ENCODE peak calls at places on chromosomes 13 and 19, in six cellular contexts. C is AG09319, S is Caco-2, R is choroid plexus epithelial cell, L is mucosa of descending colon, Y is IMR-90. X is an unnamed sample.

GRCh38 chr13:42807866-42808265 is 26.5 kb downstream of the FAM216B start:
- DNase-seq in L (no peak), Y (peak), R (peak), C (no peak), S (no peak), X (no peak)

GRCh38 chr13:26785845-26786630 is 25.5 kb upstream of the GPR12 start:
- DNase-seq in R (no peak), Y (no peak), C (no peak), L (peak), S (no peak), X (no peak)

GRCh38 chr13:113001251-113002140 is 32.5 kb downstream of the MCF2L start:
- DNase-seq in S (peak), Y (peak), C (no peak), R (peak), L (peak), X (peak)

GRCh38 chr13:27667946-27668345 is 46.3 kb downstream of the POLR1D start:
- DNase-seq in L (no peak), Y (no peak), S (no peak), R (peak), C (no peak), X (no peak)

GRCh38 chr13:48231080-48231479 is 1.9 kb upstream of the ITM2B start:
- DNase-seq in S (no peak), R (peak), Y (no peak), C (no peak), L (no peak), X (no peak)

GRCh38 chr19:39263912-39264305 is 4.3 kb upstream of the IFNL2 start:
- DNase-seq in C (no peak), Y (no peak), R (no peak), L (no peak), S (no peak), X (no peak)

GRCh38 chr13:95660981-95661581 is 15.9 kb upstream of the DNAJC3 start:
- DNase-seq in S (peak), C (no peak), R (peak), Y (peak), L (no peak), X (no peak)

GRCh38 chr13:113500530-113501265 is 10.2 kb upstream of the DCUN1D2 start:
- DNase-seq in S (no peak), Y (no peak), R (no peak), L (no peak), C (no peak), X (no peak)

GRCh38 chr13:53782400-53783030 is 753.9 kb downstream of the OLFM4 start:
- DNase-seq in S (peak), R (peak), C (no peak), L (no peak), Y (peak), X (peak)

GRCh38 chr13:40136896-40137295 is 481.4 kb downstream of the COG6 start:
- DNase-seq in L (no peak), C (no peak), Y (no peak), R (no peak), S (no peak), X (no peak)

GRCh38 chr19:19064098-19064722 is 416 bp downstream of the SLC25A42 start:
- DNase-seq in Y (no peak), L (no peak), C (no peak), S (no peak), R (no peak), X (no peak)

GRCh38 chr19:41753936-41754529 is 1.3 kb upstream of the CEACAM6 start:
- DNase-seq in L (no peak), C (no peak), R (peak), Y (peak), S (peak), X (peak)

GRCh38 chr19:45769821-45770191 is 754 bp upstream of the SIX5 start:
- DNase-seq in L (peak), R (peak), Y (peak), S (no peak), C (no peak), X (no peak)

GRCh38 chr19:13396256-13397080 is 109.8 kb downstream of the CACNA1A start:
- DNase-seq in Y (peak), R (peak), C (peak), L (no peak), S (peak), X (peak)

GRCh38 chr19:5321851-5322681 is 18.5 kb downstream of the PTPRS start:
- DNase-seq in S (no peak), R (no peak), L (no peak), Y (no peak), C (no peak), X (no peak)

GRCh38 chr19:1769645-1769985 is 16.3 kb downstream of the ONECUT3 start:
- DNase-seq in L (no peak), R (no peak), C (no peak), Y (no peak), S (no peak), X (no peak)

GRCh38 chr19:46728208-46728607 is 11.3 kb upstream of the PRKD2 start:
- DNase-seq in S (no peak), L (no peak), C (no peak), Y (no peak), R (no peak), X (no peak)

GRCh38 chr19:56076413-56076998 is 44.6 kb downstream of the ZNF787 start:
- DNase-seq in Y (peak), L (peak), C (peak), S (peak), R (peak), X (peak)

GRCh38 chr19:56069642-56070041 is 51.5 kb downstream of the ZNF787 start:
- DNase-seq in R (no peak), S (no peak), L (no peak), Y (no peak), C (no peak), X (no peak)

GRCh38 chr19:56066152-56067023 is 54.7 kb downstream of the ZNF787 start:
- DNase-seq in Y (peak), S (peak), C (no peak), R (peak), L (peak), X (peak)

DNA sequence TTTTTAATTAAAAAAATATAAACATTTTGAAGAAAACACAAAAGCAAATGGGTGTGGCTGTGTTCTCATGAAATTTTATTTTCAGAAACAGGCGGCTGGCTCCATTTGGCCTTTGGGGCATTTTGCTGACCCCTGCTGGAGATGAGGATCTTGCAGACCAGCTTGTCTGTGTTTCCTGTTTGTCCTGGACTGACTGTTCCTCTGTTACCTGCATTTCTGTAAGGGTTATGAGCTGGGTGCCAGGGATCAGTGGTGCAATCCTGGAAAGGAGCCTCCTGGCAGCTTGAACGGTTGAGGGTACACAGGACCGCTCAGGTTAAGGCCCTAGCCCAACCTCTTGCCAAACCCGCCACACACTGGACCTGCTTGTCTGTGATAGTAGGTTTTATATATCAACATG is 49.9 kb downstream of the ZNF787 start:
- DNase-seq in R (no peak), C (no peak), Y (no peak), L (no peak), S (peak), X (no peak)
- TF ChIP-seq CTCF in R (peak), C (peak), Y (no peak), L (no peak), S (peak), X (peak)

DNA sequence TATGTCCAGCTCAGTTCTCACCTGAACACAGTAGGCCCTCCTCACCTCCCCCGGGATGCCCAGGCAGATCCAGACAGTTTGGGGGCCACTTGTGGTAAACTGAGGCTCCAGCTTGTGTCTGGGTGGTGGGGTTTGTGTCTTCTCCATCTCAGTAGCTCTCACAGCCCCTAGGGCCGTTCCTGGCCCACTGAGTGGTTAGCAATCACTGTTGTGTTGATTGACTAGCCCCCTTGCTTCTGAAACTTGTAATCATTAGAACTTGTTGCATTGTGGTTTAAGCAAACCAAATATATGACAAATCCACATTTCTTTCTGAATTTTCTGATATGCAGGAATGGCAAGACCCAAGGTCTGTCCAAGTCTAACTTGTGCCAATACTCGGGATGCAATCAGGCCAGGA is 13.9 kb upstream of the ZNF536 start:
- DNase-seq in Y (no peak), C (no peak), S (no peak), L (no peak), R (no peak), X (no peak)
- TF ChIP-seq CTCF in Y (no peak), C (no peak), S (no peak), L (no peak), R (no peak), X (no peak)

DNA sequence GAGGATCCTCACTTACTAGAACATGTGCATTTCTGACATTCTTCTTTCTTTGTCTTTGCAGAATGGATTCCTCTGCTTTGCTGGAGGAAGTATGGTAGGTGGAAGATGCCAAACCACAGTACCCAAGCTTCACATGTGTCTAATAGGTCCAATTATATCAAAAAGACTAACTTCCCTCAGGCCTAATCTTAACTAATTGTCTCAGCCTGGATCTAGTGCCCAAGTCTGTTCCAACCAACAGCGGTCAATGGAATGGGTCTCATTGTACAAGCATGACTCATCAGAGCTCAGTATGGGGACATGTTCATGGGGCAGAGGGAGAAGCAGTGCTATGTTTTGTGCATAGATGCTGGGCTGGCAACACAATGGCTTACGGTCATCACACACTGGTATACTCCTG is 81.6 kb upstream of the CSNK1A1L start:
- DNase-seq in Y (no peak), R (peak), S (no peak), L (no peak), C (no peak), X (no peak)
- TF ChIP-seq CTCF in Y (no peak), R (no peak), S (no peak), L (no peak), C (no peak), X (no peak)

DNA sequence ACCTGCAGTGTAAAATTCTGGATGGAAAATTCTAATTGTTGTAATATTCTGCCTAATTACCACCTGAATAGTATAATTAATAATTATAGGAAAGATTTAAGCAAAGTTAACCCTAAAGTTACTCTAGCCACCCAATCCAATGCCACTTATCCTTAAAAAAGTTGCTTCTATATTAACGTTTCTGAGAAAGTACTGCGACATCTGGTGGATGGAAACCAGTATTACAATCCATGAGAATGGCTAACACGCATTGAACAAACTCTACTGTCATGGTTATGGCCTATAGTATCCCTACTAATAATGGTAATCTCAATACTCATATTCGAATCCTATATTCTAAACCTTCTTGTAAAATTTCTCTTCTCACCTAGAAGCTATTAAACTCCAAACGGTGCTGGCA is 1551.8 kb downstream of the SLITRK1 start:
- DNase-seq in S (peak), C (no peak), Y (no peak), R (peak), L (no peak), X (no peak)
- TF ChIP-seq CTCF in S (peak), C (no peak), Y (no peak), R (peak), L (no peak), X (peak)

GRCh38 chr13:51643114-51643881 is 59.0 kb downstream of the WDFY2 start:
- DNase-seq in Y (peak), S (no peak), L (no peak), R (peak), C (no peak), X (no peak)
- TF ChIP-seq CTCF in Y (no peak), S (no peak), L (no peak), R (peak), C (no peak), X (no peak)

DNA sequence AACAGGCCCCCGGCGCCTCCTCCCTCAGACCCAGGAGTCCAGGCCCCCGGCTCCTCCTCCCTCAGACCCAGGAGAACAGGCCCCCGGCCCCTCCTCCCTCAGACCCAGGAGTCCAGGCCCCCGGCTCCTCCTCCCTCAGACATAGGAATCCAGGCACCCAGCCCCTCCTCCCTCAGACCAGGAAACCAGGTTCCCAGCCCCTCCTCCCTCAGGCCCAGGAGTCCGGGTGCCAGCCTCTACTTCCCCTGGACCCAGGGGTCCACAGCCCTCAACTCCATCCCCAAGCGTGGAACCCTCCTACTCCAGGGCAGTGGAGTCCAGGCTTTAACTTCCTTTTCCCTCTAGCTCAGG is 572 bp downstream of the TMC4 start:
- DNase-seq in L (peak), R (no peak), Y (no peak), C (no peak), S (peak), X (no peak)
- TF ChIP-seq CTCF in L (no peak), R (no peak), Y (no peak), C (no peak), S (no peak), X (no peak)

X was measured in neural crest cell.